ENCODE peak calls at places on chromosomes 4 and X, in eight cellular contexts. W is HuH-7; T is cardiac muscle cell; E is EL; D is progenitor cell of endocrine pancreas; O is T-helper 9 cell; Q is DMS153; L is stimulated activated CD8-positive, alpha-beta memory T cell treated with anti-CD3 and anti-CD28 coated beads, Interleukin-7, amount 100 ng/mL, for 1 hour. V is an unnamed sample.
A peak's percentile ranks its signal among the peaks of the same experiment; 100 is the strongest.

GRCh38 chrX:87788976-87789375 is 271.4 kb downstream of the KLHL4 start:
- DNase-seq in W (no peak), T (no peak), E (no peak), D (no peak), O (no peak), Q (no peak), L (no peak), V (no peak)

GRCh38 chr4:54959656-54960055 is 165.7 kb downstream of the KDR start:
- DNase-seq in W (no peak), T (peak; percentile 74), E (peak; percentile 95), D (no peak), O (no peak), Q (no peak), L (no peak), V (no peak)

GRCh38 chr4:147799986-147800555 is 68.2 kb downstream of the ARHGAP10 start:
- DNase-seq in W (no peak), T (no peak), E (no peak), D (no peak), O (peak; percentile 45), Q (no peak), L (peak; percentile 17), V (no peak)

GRCh38 chr4:108834787-108835384 is 72.0 kb upstream of the ETNPPL start:
- DNase-seq in W (peak; percentile 2), T (peak; percentile 66), E (peak; percentile 41), D (no peak), O (no peak), Q (no peak), L (no peak), V (no peak)

GRCh38 chr4:16111533-16111932 is 27.7 kb upstream of the PROM1 start:
- DNase-seq in W (no peak), T (no peak), E (no peak), D (no peak), O (no peak), Q (no peak), L (no peak), V (no peak)

GRCh38 chr4:37928421-37928820 is 31.8 kb upstream of the PTTG2 start:
- DNase-seq in W (no peak), T (no peak), E (no peak), D (no peak), O (no peak), Q (no peak), L (no peak), V (peak; percentile 5)

GRCh38 chr4:144663852-144664488 is 18.0 kb downstream of the HHIP start:
- DNase-seq in W (no peak), T (no peak), E (no peak), D (no peak), O (no peak), Q (no peak), L (no peak), V (no peak)

GRCh38 chr4:21699437-21699836 is 249.1 kb downstream of the KCNIP4 start:
- DNase-seq in W (no peak), T (no peak), E (no peak), D (no peak), O (no peak), Q (no peak), L (no peak), V (no peak)

GRCh38 chr4:2545321-2546013 is 9.0 kb downstream of the FAM193A start:
- DNase-seq in W (no peak), T (no peak), E (no peak), D (no peak), O (no peak), Q (no peak), L (no peak), V (no peak)

GRCh38 chr4:62450740-62451139 is 1250.6 kb downstream of the ADGRL3 start:
- DNase-seq in W (no peak), T (no peak), E (no peak), D (no peak), O (no peak), Q (no peak), L (no peak), V (no peak)

GRCh38 chr4:52822583-52823477 is 39.3 kb upstream of the RASL11B start:
- DNase-seq in W (no peak), T (peak; percentile 79), E (peak; percentile 73), D (no peak), O (no peak), Q (no peak), L (no peak), V (no peak)

V was measured in cerebellar nuclear complex.